ENCODE peak calls at places on chromosomes 7 and 10, in six cellular contexts. One of them, this sample, is unnamed.

GRCh38 chr10:117945651-117946050 is 101.1 kb downstream of the RAB11FIP2 start:
- DNase-seq in body of pancreas: no peak
- DNase-seq in mesothelial cell of epicardium: no peak
- DNase-seq in endothelial cell: no peak
- DNase-seq in pancreas: no peak
- DNase-seq in brain microvascular endothelial cell: no peak
- DNase-seq in this sample: no peak

GRCh38 chr10:104450490-104450889 is 96.9 kb downstream of the CFAP58 start:
- DNase-seq in body of pancreas: no peak
- DNase-seq in mesothelial cell of epicardium: no peak
- DNase-seq in endothelial cell: no peak
- DNase-seq in pancreas: no peak
- DNase-seq in brain microvascular endothelial cell: no peak
- DNase-seq in this sample: no peak

GRCh38 chr7:24653316-24654085 is 80.2 kb downstream of the PALS2 start:
- DNase-seq in body of pancreas: no peak
- DNase-seq in mesothelial cell of epicardium: no peak
- DNase-seq in endothelial cell: no peak
- DNase-seq in pancreas: no peak
- DNase-seq in brain microvascular endothelial cell: no peak
- DNase-seq in this sample: no peak

GRCh38 chr7:114997487-114998404 is 75.9 kb downstream of the MDFIC start:
- DNase-seq in body of pancreas: no peak
- DNase-seq in mesothelial cell of epicardium: no peak
- DNase-seq in endothelial cell: no peak
- DNase-seq in pancreas: no peak
- DNase-seq in brain microvascular endothelial cell: no peak
- DNase-seq in this sample: no peak

GRCh38 chr10:48253970-48254657 is 20.4 kb downstream of the FRMPD2 start:
- DNase-seq in body of pancreas: no peak
- DNase-seq in mesothelial cell of epicardium: no peak
- DNase-seq in endothelial cell: no peak
- DNase-seq in pancreas: no peak
- DNase-seq in brain microvascular endothelial cell: peak; percentile 80
- DNase-seq in this sample: no peak

GRCh38 chr7:22628112-22628511 is 98.9 kb upstream of the IL6 start:
- DNase-seq in body of pancreas: no peak
- DNase-seq in mesothelial cell of epicardium: no peak
- DNase-seq in endothelial cell: no peak
- DNase-seq in pancreas: no peak
- DNase-seq in brain microvascular endothelial cell: no peak
- DNase-seq in this sample: no peak

GRCh38 chr10:16856092-16856491 is 38.9 kb upstream of the RSU1 start:
- DNase-seq in body of pancreas: no peak
- DNase-seq in mesothelial cell of epicardium: no peak
- DNase-seq in endothelial cell: no peak
- DNase-seq in pancreas: no peak
- DNase-seq in brain microvascular endothelial cell: no peak
- DNase-seq in this sample: no peak

GRCh38 chr7:149495785-149496641 is 1.6 kb downstream of the ZNF746 start:
- DNase-seq in body of pancreas: peak; percentile 69
- DNase-seq in mesothelial cell of epicardium: peak; percentile 81
- DNase-seq in endothelial cell: no peak
- DNase-seq in pancreas: peak; percentile 42
- DNase-seq in brain microvascular endothelial cell: peak; percentile 89
- DNase-seq in this sample: no peak

GRCh38 chr10:122543676-122544075 is 16.9 kb upstream of the DMBT1 start:
- DNase-seq in body of pancreas: no peak
- DNase-seq in mesothelial cell of epicardium: no peak
- DNase-seq in endothelial cell: no peak
- DNase-seq in pancreas: no peak
- DNase-seq in brain microvascular endothelial cell: no peak
- DNase-seq in this sample: no peak

GRCh38 chr7:80879849-80880248 is 39.0 kb downstream of the SEMA3C start:
- DNase-seq in body of pancreas: no peak
- DNase-seq in mesothelial cell of epicardium: no peak
- DNase-seq in endothelial cell: no peak
- DNase-seq in pancreas: no peak
- DNase-seq in brain microvascular endothelial cell: no peak
- DNase-seq in this sample: no peak

GRCh38 chr7:106979551-106980357 is 64.8 kb upstream of the PRKAR2B start:
- DNase-seq in body of pancreas: no peak
- DNase-seq in mesothelial cell of epicardium: no peak
- DNase-seq in endothelial cell: no peak
- DNase-seq in pancreas: no peak
- DNase-seq in brain microvascular endothelial cell: no peak
- DNase-seq in this sample: no peak

GRCh38 chr7:35253680-35254495 is at the start of gene TBX20:
- DNase-seq in body of pancreas: peak; percentile 45
- DNase-seq in mesothelial cell of epicardium: peak; percentile 72
- DNase-seq in endothelial cell: peak; percentile 52
- DNase-seq in pancreas: peak; percentile 26
- DNase-seq in brain microvascular endothelial cell: peak; percentile 6
- DNase-seq in this sample: no peak

GRCh38 chr10:28722065-28722803 is 44.9 kb downstream of the BAMBI start:
- DNase-seq in body of pancreas: peak; percentile 28
- DNase-seq in mesothelial cell of epicardium: peak; percentile 66
- DNase-seq in endothelial cell: peak; percentile 25
- DNase-seq in pancreas: no peak
- DNase-seq in brain microvascular endothelial cell: peak; percentile 14
- DNase-seq in this sample: no peak

GRCh38 chr7:87875151-87876039 is 765 bp downstream of the SLC25A40 start:
- DNase-seq in body of pancreas: no peak
- DNase-seq in mesothelial cell of epicardium: no peak
- DNase-seq in endothelial cell: no peak
- DNase-seq in pancreas: peak; percentile 39
- DNase-seq in brain microvascular endothelial cell: no peak
- DNase-seq in this sample: no peak

GRCh38 chr10:103057980-103058568 is 135.0 kb downstream of the NT5C2 start:
- DNase-seq in body of pancreas: no peak
- DNase-seq in mesothelial cell of epicardium: no peak
- DNase-seq in endothelial cell: no peak
- DNase-seq in pancreas: no peak
- DNase-seq in brain microvascular endothelial cell: no peak
- DNase-seq in this sample: no peak

GRCh38 chr10:103067484-103067883 is 125.6 kb downstream of the NT5C2 start:
- DNase-seq in body of pancreas: no peak
- DNase-seq in mesothelial cell of epicardium: no peak
- DNase-seq in endothelial cell: no peak
- DNase-seq in pancreas: no peak
- DNase-seq in brain microvascular endothelial cell: no peak
- DNase-seq in this sample: no peak

GRCh38 chr10:103067951-103068350 is 125.1 kb downstream of the NT5C2 start:
- DNase-seq in body of pancreas: no peak
- DNase-seq in mesothelial cell of epicardium: no peak
- DNase-seq in endothelial cell: no peak
- DNase-seq in pancreas: no peak
- DNase-seq in brain microvascular endothelial cell: no peak
- DNase-seq in this sample: no peak

GRCh38 chr10:103066141-103067098 is 126.7 kb downstream of the NT5C2 start:
- DNase-seq in body of pancreas: no peak
- DNase-seq in mesothelial cell of epicardium: no peak
- DNase-seq in endothelial cell: no peak
- DNase-seq in pancreas: no peak
- DNase-seq in brain microvascular endothelial cell: no peak
- DNase-seq in this sample: no peak

GRCh38 chr10:103062854-103063642 is 130.0 kb downstream of the NT5C2 start:
- DNase-seq in body of pancreas: no peak
- DNase-seq in mesothelial cell of epicardium: no peak
- DNase-seq in endothelial cell: no peak
- DNase-seq in pancreas: no peak
- DNase-seq in brain microvascular endothelial cell: no peak
- DNase-seq in this sample: no peak
- TF ChIP-seq CTCF in body of pancreas: no peak
- TF ChIP-seq CTCF in mesothelial cell of epicardium: no peak
- TF ChIP-seq CTCF in endothelial cell: peak; percentile 19
- TF ChIP-seq CTCF in pancreas: no peak
- TF ChIP-seq CTCF in brain microvascular endothelial cell: peak; percentile 37
- TF ChIP-seq CTCF in this sample: no peak

DNA sequence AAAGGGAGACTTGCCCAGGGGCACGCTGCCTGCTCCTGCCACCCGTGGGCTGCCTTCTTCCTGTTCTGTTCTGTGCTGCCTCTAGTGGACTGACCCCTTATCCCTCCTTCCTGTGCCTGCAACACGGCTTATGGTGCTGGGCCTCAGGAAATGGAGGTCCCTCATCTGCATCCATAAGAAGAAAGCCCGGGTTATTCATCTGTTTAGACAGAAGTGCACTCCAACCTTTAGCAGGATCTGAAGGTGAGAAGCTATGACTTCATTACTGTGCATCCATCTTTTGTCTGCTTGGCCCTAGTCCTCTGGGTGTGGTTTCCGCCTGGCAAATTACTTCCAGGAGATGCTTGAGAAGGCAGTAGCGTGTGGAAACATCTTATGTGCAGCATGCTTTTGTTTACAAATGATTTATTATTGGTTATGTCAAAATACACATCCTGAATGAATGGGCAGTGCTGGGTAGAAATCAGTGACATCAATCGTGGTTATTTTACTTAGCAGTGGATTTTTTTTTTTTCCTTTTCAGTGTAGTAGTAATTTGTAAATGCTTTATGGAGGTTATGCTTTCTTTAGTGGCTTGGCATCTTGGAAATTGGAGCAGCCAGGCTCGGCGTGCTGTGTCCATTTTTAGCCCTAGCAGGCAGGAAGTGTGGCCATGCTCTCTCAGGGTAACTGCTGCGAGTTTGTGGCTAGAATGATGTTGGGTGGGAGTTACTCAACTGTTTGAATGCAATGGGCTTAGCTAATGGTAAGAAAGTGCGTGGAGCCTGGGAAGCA is 12.7 kb downstream of the PTPRE start:
- DNase-seq in body of pancreas: no peak
- DNase-seq in mesothelial cell of epicardium: no peak
- DNase-seq in endothelial cell: no peak
- DNase-seq in pancreas: no peak
- DNase-seq in brain microvascular endothelial cell: peak; percentile 75
- DNase-seq in this sample: no peak
- TF ChIP-seq CTCF in body of pancreas: no peak
- TF ChIP-seq CTCF in mesothelial cell of epicardium: no peak
- TF ChIP-seq CTCF in endothelial cell: no peak
- TF ChIP-seq CTCF in pancreas: no peak
- TF ChIP-seq CTCF in brain microvascular endothelial cell: peak; percentile 73
- TF ChIP-seq CTCF in this sample: no peak

DNA sequence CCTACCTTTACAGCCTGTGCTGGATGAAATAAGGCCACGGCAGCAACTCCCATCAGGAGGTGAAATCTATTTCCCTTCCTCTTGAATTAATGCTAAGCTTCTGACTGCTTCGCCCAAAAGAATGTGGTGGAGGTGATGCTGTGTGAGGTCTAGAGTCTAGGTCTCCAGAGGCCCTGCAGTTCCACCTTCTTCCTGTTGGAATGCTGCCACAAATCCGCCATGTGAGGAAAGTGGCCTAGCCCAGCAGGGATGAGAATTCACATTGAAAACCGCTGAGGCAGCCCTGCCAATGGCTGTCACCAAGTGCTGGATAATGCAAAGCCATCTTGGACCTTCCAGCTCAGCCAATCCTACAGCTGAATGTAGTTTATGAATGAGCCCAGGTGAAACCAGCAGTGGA is 28.0 kb downstream of the RHOBTB1 start:
- DNase-seq in body of pancreas: no peak
- DNase-seq in mesothelial cell of epicardium: no peak
- DNase-seq in endothelial cell: no peak
- DNase-seq in pancreas: no peak
- DNase-seq in brain microvascular endothelial cell: no peak
- DNase-seq in this sample: no peak
- TF ChIP-seq CTCF in body of pancreas: no peak
- TF ChIP-seq CTCF in mesothelial cell of epicardium: peak; percentile 41
- TF ChIP-seq CTCF in endothelial cell: peak; percentile 44
- TF ChIP-seq CTCF in pancreas: no peak
- TF ChIP-seq CTCF in brain microvascular endothelial cell: peak; percentile 44
- TF ChIP-seq CTCF in this sample: no peak

GRCh38 chr7:29478687-29479086 is 84.9 kb upstream of the PRR15 start:
- DNase-seq in body of pancreas: no peak
- DNase-seq in mesothelial cell of epicardium: no peak
- DNase-seq in endothelial cell: no peak
- DNase-seq in pancreas: no peak
- DNase-seq in brain microvascular endothelial cell: no peak
- DNase-seq in this sample: no peak
- TF ChIP-seq CTCF in body of pancreas: no peak
- TF ChIP-seq CTCF in mesothelial cell of epicardium: no peak
- TF ChIP-seq CTCF in endothelial cell: no peak
- TF ChIP-seq CTCF in pancreas: no peak
- TF ChIP-seq CTCF in brain microvascular endothelial cell: no peak
- TF ChIP-seq CTCF in this sample: no peak

DNA sequence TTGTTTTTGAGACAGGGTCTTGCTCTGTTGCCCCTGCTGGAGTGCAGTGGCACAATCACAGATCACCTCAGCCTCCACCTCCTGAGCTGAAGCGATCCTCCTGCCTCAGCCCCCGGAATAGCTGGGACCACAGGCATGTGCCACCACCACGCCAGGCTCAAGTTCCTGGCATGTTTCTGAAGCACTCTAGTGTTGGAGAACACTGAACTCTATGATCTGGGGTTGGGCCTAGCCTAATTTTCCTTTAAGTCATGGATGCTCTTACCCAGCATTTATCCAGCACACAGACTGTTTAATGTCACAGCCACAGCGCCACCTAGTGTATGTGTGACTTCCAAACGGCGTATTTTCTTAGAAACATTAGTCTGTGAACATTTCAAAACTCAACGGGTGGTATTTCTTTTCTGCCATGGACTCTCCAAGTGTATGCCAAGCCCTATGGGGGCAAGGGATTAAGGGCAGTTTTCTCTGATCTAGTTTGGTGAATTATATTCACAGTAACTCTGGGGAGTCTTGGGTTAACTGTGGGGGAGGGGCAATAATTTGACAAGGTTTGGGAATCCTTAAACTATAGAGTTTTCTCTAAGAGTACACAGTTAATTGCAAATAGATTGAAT is 91.8 kb downstream of the CREM start:
- DNase-seq in body of pancreas: peak; percentile 81
- DNase-seq in mesothelial cell of epicardium: peak; percentile 73
- DNase-seq in endothelial cell: peak; percentile 77
- DNase-seq in pancreas: peak; percentile 75
- DNase-seq in brain microvascular endothelial cell: peak; percentile 89
- DNase-seq in this sample: peak; percentile 44
- TF ChIP-seq CTCF in body of pancreas: peak; percentile 85
- TF ChIP-seq CTCF in mesothelial cell of epicardium: peak; percentile 78
- TF ChIP-seq CTCF in endothelial cell: peak; percentile 96
- TF ChIP-seq CTCF in pancreas: peak; percentile 77
- TF ChIP-seq CTCF in brain microvascular endothelial cell: peak; percentile 81
- TF ChIP-seq CTCF in this sample: no peak

DNA sequence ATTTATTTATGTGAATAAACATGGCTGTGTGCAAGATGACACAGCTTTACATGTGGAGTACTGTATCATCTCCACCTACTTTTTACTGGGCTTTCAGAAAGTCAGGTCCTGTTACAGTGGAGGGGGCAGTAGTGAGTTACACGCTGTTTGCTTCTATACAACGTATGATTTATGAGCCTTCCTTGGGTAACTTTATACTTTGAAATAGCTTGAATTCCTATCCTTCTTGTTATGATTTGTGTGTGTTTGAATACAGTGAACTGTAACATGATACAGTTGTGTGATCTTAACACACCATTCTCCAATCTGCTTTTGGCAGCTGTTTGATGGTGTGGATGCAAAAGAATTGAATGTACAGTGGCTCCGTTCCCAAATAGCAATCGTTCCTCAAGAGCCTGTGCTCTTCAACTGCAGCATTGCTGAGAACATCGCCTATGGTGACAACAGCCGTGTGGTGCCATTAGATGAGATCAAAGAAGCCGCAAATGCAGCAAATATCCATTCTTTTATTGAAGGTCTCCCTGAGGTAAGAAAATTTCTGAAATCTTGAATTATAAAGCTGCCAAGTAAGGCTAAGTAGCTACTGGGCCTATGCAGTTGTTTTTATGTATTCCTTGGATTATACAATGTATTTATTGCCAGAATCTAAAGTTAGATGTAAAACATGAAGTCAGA is 41.6 kb downstream of the SP8 start:
- DNase-seq in body of pancreas: no peak
- DNase-seq in mesothelial cell of epicardium: peak; percentile 38
- DNase-seq in endothelial cell: no peak
- DNase-seq in pancreas: no peak
- DNase-seq in brain microvascular endothelial cell: no peak
- DNase-seq in this sample: no peak
- TF ChIP-seq CTCF in body of pancreas: no peak
- TF ChIP-seq CTCF in mesothelial cell of epicardium: no peak
- TF ChIP-seq CTCF in endothelial cell: no peak
- TF ChIP-seq CTCF in pancreas: no peak
- TF ChIP-seq CTCF in brain microvascular endothelial cell: no peak
- TF ChIP-seq CTCF in this sample: no peak

This sample was measured in activated B cell treated with CpG ODN at 0.5 μM for 24 hours.